ENCODE peak calls at places on chromosome 2, in four cellular contexts. One of them, this sample, is unnamed.

GRCh38 chr2:21333249-21333648 is 209.5 kb downstream of the TDRD15 start:
- DNase-seq in NCI-H1694: no peak
- DNase-seq in NCI-H748 treated with DMSO at 0.1 percent for 48 hours: peak
- DNase-seq in CD8-positive, alpha-beta memory T cell: no peak
- DNase-seq in this sample: no peak

GRCh38 chr2:182020319-182021055 is 34.8 kb downstream of the PPP1R1C start:
- DNase-seq in NCI-H1694: no peak
- DNase-seq in NCI-H748 treated with DMSO at 0.1 percent for 48 hours: no peak
- DNase-seq in CD8-positive, alpha-beta memory T cell: no peak
- DNase-seq in this sample: peak

GRCh38 chr2:58460670-58461069 is 219.5 kb upstream of the FANCL start:
- DNase-seq in NCI-H1694: no peak
- DNase-seq in NCI-H748 treated with DMSO at 0.1 percent for 48 hours: no peak
- DNase-seq in CD8-positive, alpha-beta memory T cell: no peak
- DNase-seq in this sample: no peak

GRCh38 chr2:150119860-150120259 is 367.6 kb downstream of the RND3 start:
- DNase-seq in NCI-H1694: no peak
- DNase-seq in NCI-H748 treated with DMSO at 0.1 percent for 48 hours: peak
- DNase-seq in CD8-positive, alpha-beta memory T cell: no peak
- DNase-seq in this sample: no peak

GRCh38 chr2:65402780-65403528 is 29.4 kb downstream of the SPRED2 start:
- DNase-seq in NCI-H1694: no peak
- DNase-seq in NCI-H748 treated with DMSO at 0.1 percent for 48 hours: no peak
- DNase-seq in CD8-positive, alpha-beta memory T cell: no peak
- DNase-seq in this sample: no peak

GRCh38 chr2:1738646-1739302 is 5.5 kb downstream of the PXDN start:
- DNase-seq in NCI-H1694: no peak
- DNase-seq in NCI-H748 treated with DMSO at 0.1 percent for 48 hours: no peak
- DNase-seq in CD8-positive, alpha-beta memory T cell: no peak
- DNase-seq in this sample: no peak

GRCh38 chr2:188527110-188527509 is 235.4 kb downstream of the GULP1 start:
- DNase-seq in NCI-H1694: no peak
- DNase-seq in NCI-H748 treated with DMSO at 0.1 percent for 48 hours: no peak
- DNase-seq in CD8-positive, alpha-beta memory T cell: no peak
- DNase-seq in this sample: no peak

GRCh38 chr2:196168181-196168580 is 3.2 kb downstream of the STK17B start:
- DNase-seq in NCI-H1694: no peak
- DNase-seq in NCI-H748 treated with DMSO at 0.1 percent for 48 hours: no peak
- DNase-seq in CD8-positive, alpha-beta memory T cell: no peak
- DNase-seq in this sample: peak

GRCh38 chr2:154484338-154485099 is 214.0 kb upstream of the KCNJ3 start:
- DNase-seq in NCI-H1694: no peak
- DNase-seq in NCI-H748 treated with DMSO at 0.1 percent for 48 hours: peak
- DNase-seq in CD8-positive, alpha-beta memory T cell: no peak
- DNase-seq in this sample: peak

GRCh38 chr2:219111375-219112069 is 49.1 kb downstream of the NHEJ1 start:
- DNase-seq in NCI-H1694: no peak
- DNase-seq in NCI-H748 treated with DMSO at 0.1 percent for 48 hours: peak
- DNase-seq in CD8-positive, alpha-beta memory T cell: no peak
- DNase-seq in this sample: no peak

GRCh38 chr2:131058905-131059304 is 34.4 kb downstream of the FAM168B start:
- DNase-seq in NCI-H1694: no peak
- DNase-seq in NCI-H748 treated with DMSO at 0.1 percent for 48 hours: no peak
- DNase-seq in CD8-positive, alpha-beta memory T cell: no peak
- DNase-seq in this sample: no peak

GRCh38 chr2:77977486-77978063 is 455.4 kb upstream of the LRRTM4 start:
- DNase-seq in NCI-H1694: no peak
- DNase-seq in NCI-H748 treated with DMSO at 0.1 percent for 48 hours: peak
- DNase-seq in CD8-positive, alpha-beta memory T cell: no peak
- DNase-seq in this sample: no peak

GRCh38 chr2:47631840-47632398 is 151.0 kb upstream of the MSH6 start:
- DNase-seq in NCI-H1694: no peak
- DNase-seq in NCI-H748 treated with DMSO at 0.1 percent for 48 hours: no peak
- DNase-seq in CD8-positive, alpha-beta memory T cell: no peak
- DNase-seq in this sample: peak

GRCh38 chr2:101697124-101697793 is at the start of gene MAP4K4:
- DNase-seq in NCI-H1694: peak
- DNase-seq in NCI-H748 treated with DMSO at 0.1 percent for 48 hours: peak
- DNase-seq in CD8-positive, alpha-beta memory T cell: peak
- DNase-seq in this sample: peak

GRCh38 chr2:234996467-234997270 is 44.9 kb downstream of the SH3BP4 start:
- DNase-seq in NCI-H1694: no peak
- DNase-seq in NCI-H748 treated with DMSO at 0.1 percent for 48 hours: no peak
- DNase-seq in CD8-positive, alpha-beta memory T cell: no peak
- DNase-seq in this sample: peak